ENCODE peak calls at places on chromosomes 13 and 19, in eight cellular contexts. E, U, K, H, F, Q, S and J are unnamed samples.

GRCh38 chr13:97313481-97313880 is 91.3 kb downstream of the MBNL2 start:
- DNase-seq in E (no peak), U (no peak), K (no peak), H (no peak), F (no peak), Q (no peak), S (no peak), J (no peak)

GRCh38 chr13:44307844-44308243 is 65.8 kb upstream of the SERP2 start:
- DNase-seq in E (no peak), U (peak; percentile 15), K (no peak), H (no peak), F (no peak), Q (no peak), S (no peak), J (no peak)

GRCh38 chr19:5719274-5719960 is 529 bp downstream of the LONP1 start:
- DNase-seq in E (peak; percentile 8), U (no peak), K (peak; percentile 40), H (no peak), F (no peak), Q (no peak), S (no peak), J (no peak)

GRCh38 chr13:81927347-81927746 is 1586.4 kb upstream of the SPRY2 start:
- DNase-seq in E (no peak), U (no peak), K (no peak), H (no peak), F (no peak), Q (no peak), S (peak; percentile 5), J (no peak)

GRCh38 chr13:21344662-21345176 is 114.4 kb downstream of the ZDHHC20 start:
- DNase-seq in E (no peak), U (no peak), K (no peak), H (no peak), F (no peak), Q (no peak), S (no peak), J (no peak)

GRCh38 chr13:43229506-43229905 is 206.1 kb downstream of the DNAJC15 start:
- DNase-seq in E (no peak), U (no peak), K (no peak), H (no peak), F (no peak), Q (no peak), S (no peak), J (no peak)

GRCh38 chr13:51674276-51674675 is 90.0 kb downstream of the WDFY2 start:
- DNase-seq in E (no peak), U (peak; percentile 12), K (no peak), H (no peak), F (no peak), Q (no peak), S (no peak), J (no peak)

GRCh38 chr19:48997972-48998371 is 4.3 kb downstream of the RUVBL2 start:
- DNase-seq in E (peak; percentile 72), U (peak; percentile 62), K (peak; percentile 47), H (peak; percentile 69), F (no peak), Q (no peak), S (peak; percentile 73), J (no peak)

GRCh38 chr19:29329460-29330134 is 116.6 kb upstream of the UQCRFS1 start:
- DNase-seq in E (peak; percentile 31), U (no peak), K (no peak), H (no peak), F (no peak), Q (no peak), S (peak; percentile 15), J (peak; percentile 5)

GRCh38 chr13:24130134-24130792 is 30.3 kb upstream of the SPATA13 start:
- DNase-seq in E (no peak), U (no peak), K (no peak), H (no peak), F (no peak), Q (no peak), S (no peak), J (no peak)

GRCh38 chr13:35927554-35927953 is 203.6 kb downstream of the DCLK1 start:
- DNase-seq in E (no peak), U (no peak), K (peak; percentile 19), H (no peak), F (no peak), Q (no peak), S (no peak), J (no peak)

GRCh38 chr19:49161987-49162386 is 4.4 kb downstream of the TRPM4 start:
- DNase-seq in E (no peak), U (no peak), K (peak; percentile 77), H (no peak), F (no peak), Q (no peak), S (no peak), J (no peak)

GRCh38 chr13:60080871-60081270 is 82.9 kb downstream of the DIAPH3 start:
- DNase-seq in E (no peak), U (no peak), K (no peak), H (no peak), F (no peak), Q (no peak), S (no peak), J (peak; percentile 96)

GRCh38 chr13:109698779-109699178 is 87.6 kb downstream of the IRS2 start:
- DNase-seq in E (no peak), U (no peak), K (no peak), H (no peak), F (no peak), Q (no peak), S (no peak), J (no peak)

GRCh38 chr19:4913996-4914735 is 4.9 kb downstream of the UHRF1 start:
- DNase-seq in E (no peak), U (no peak), K (no peak), H (no peak), F (no peak), Q (no peak), S (no peak), J (no peak)

GRCh38 chr13:86960876-86961275 is 710.3 kb upstream of the SLITRK5 start:
- DNase-seq in E (no peak), U (no peak), K (no peak), H (no peak), F (no peak), Q (no peak), S (no peak), J (no peak)

GRCh38 chr13:112689498-112690241 is at the start of gene ATP11A:
- DNase-seq in E (peak; percentile 94), U (peak; percentile 47), K (peak; percentile 90), H (peak; percentile 98), F (no peak), Q (peak; percentile 25), S (peak; percentile 72), J (no peak)

GRCh38 chr19:56567274-56568120 is at the start of gene ZNF470:
- DNase-seq in E (peak; percentile 23), U (no peak), K (peak; percentile 92), H (peak; percentile 95), F (peak; percentile 34), Q (peak; percentile 44), S (no peak), J (peak; percentile 12)
- TF ChIP-seq POLR2AphosphoS5 in E (no peak), U (no peak), K (peak; percentile 45), H (no peak), F (no peak), Q (no peak), S (no peak), J (peak; percentile 47)

GRCh38 chr19:13860679-13861391 is 16.1 kb upstream of the NANOS3 start:
- DNase-seq in E (no peak), U (no peak), K (no peak), H (no peak), F (no peak), Q (no peak), S (no peak), J (no peak)
- H3K9ac ChIP-seq in E (no peak overlapping the region), U (peak overlapping the region; percentile 73), K (no peak overlapping the region), H (peak overlapping the region; percentile 96), F (peak overlapping the region; percentile 96), Q (no peak overlapping the region), S (no peak overlapping the region), J (peak overlapping the region; percentile 71)

DNA sequence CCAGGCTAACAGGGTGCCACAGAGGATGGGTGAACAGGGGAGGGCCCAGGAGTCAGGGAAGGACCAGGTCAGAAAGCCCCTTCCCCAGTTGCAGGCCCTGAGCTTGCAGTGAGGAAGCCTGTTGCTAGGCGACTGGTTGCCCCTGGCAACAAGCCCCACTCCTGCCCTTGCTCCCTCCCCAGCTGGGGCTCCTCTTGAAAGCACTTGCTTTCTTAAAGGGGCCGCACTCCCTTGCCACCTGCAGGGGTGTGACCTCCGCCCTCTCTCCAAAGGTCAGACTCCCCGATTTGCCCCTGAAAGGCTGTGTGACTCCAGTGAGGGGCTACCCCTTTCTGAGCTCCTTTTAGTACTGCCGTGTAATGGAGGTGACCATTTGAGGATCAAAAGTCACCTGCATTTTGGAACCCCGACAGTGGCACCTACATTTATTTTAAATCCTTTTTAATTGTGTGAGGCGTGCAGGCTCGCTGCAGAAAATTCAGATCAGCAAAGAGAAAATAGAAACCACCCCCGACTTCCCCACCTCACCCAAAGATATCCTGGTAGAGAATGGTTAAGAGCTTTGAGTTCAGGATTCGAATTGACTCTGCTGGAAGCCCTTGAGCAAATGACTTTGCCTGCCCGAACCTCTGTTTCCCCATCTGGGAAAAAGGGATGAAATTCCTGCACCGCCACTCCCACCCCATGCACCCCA is 4.8 kb downstream of the FCHO1 start:
- DNase-seq in E (peak; percentile 73), U (no peak), K (no peak), H (peak; percentile 78), F (peak; percentile 37), Q (no peak), S (no peak), J (no peak)
- TF ChIP-seq POLR2AphosphoS5 in E (no peak), U (no peak), K (no peak), H (no peak), F (no peak), Q (no peak), S (no peak), J (no peak)

DNA sequence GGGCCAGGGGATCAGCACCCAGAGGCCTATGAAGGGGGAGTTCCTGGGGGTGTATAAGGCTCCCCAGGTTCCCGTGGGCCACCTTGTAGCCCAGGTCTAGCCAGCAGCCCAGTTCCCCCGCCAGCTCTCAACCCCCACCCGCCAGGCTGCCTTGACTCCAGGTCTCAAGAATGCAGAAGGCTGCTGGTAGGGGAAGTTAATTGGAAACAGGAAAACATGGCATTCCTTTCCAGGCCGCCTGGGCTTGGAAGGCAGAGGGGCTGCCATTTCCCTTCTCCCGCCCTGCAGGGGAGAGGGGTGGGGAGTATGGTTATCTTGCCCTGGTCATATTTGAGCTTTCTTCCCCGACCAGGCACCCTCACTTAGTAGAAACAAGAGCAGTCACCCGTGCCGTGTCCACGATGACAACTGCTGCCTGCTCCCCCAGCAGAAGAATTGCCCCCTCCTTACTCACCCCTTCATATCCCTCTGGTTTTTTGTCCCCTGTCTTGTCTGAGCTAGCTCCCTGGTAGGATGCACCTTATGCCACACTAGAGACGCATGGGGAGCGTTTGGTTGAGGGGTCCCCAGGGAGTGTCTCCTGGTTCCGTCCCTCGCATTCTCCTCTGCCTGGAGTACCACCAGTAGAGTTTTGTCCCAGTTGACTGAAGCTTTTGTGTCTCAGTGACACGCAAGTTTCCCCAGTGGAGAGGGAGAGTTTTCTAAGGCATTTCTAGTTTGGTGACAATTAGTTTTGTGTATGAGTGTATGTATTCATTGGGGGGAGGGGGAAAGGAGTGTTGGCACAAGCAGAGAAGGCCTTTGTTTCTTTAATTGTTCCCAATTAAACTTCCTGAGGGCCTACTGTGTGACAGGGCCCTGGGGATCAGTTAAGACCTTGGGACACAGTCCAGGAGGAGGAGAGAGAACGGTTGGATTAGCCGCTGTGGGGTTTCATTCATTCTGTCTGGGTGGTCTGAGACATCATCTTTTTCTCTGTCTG is 4.5 kb downstream of the BICRA start:
- DNase-seq in E (no peak), U (no peak), K (peak; percentile 76), H (peak; percentile 51), F (no peak), Q (no peak), S (no peak), J (no peak)
- H3K9ac ChIP-seq in E (peak overlapping the region; percentile 73), U (no peak overlapping the region), K (peak overlapping the region; percentile 35), H (peak overlapping the region; percentile 42), F (no peak overlapping the region), Q (no peak overlapping the region), S (no peak overlapping the region), J (peak overlapping the region; percentile 67)